ENCODE peak calls at places on chromosome 5, in seven cellular contexts. One of them, this sample, is unnamed.

GRCh38 chr5:40678021-40678939 is 1.4 kb upstream of the PTGER4 start:
- DNase-seq in IMR-90: no peak
- DNase-seq in suprapubic skin: no peak
- DNase-seq in breast epithelium: no peak
- DNase-seq in uterus: no peak
- DNase-seq in body of pancreas: no peak
- DNase-seq in GM12891: no peak
- DNase-seq in this sample: no peak

GRCh38 chr5:53480474-53481353 is at the start of gene FST:
- DNase-seq in IMR-90: peak
- DNase-seq in uterus: peak
- DNase-seq in suprapubic skin: peak
- DNase-seq in GM12891: no peak
- DNase-seq in breast epithelium: no peak
- DNase-seq in body of pancreas: no peak
- DNase-seq in this sample: peak

GRCh38 chr5:36576721-36577120 is 29.7 kb upstream of the SLC1A3 start:
- DNase-seq in breast epithelium: no peak
- DNase-seq in suprapubic skin: no peak
- DNase-seq in body of pancreas: no peak
- DNase-seq in IMR-90: no peak
- DNase-seq in uterus: no peak
- DNase-seq in GM12891: no peak
- DNase-seq in this sample: no peak

GRCh38 chr5:40796487-40796889 is 1.7 kb downstream of the PRKAA1 start:
- DNase-seq in breast epithelium: no peak
- DNase-seq in body of pancreas: no peak
- DNase-seq in suprapubic skin: no peak
- DNase-seq in IMR-90: peak
- DNase-seq in GM12891: no peak
- DNase-seq in uterus: no peak
- DNase-seq in this sample: peak

GRCh38 chr5:73911761-73912393 is 285.9 kb downstream of the ARHGEF28 start:
- DNase-seq in breast epithelium: no peak
- DNase-seq in GM12891: no peak
- DNase-seq in uterus: no peak
- DNase-seq in suprapubic skin: no peak
- DNase-seq in body of pancreas: no peak
- DNase-seq in IMR-90: peak
- DNase-seq in this sample: no peak

GRCh38 chr5:127961764-127962148 is 121.8 kb upstream of the SLC12A2 start:
- DNase-seq in body of pancreas: no peak
- DNase-seq in GM12891: no peak
- DNase-seq in uterus: no peak
- DNase-seq in breast epithelium: no peak
- DNase-seq in suprapubic skin: no peak
- DNase-seq in IMR-90: no peak
- DNase-seq in this sample: no peak

GRCh38 chr5:78665519-78665918 is 16.9 kb upstream of the LHFPL2 start:
- DNase-seq in IMR-90: no peak
- DNase-seq in GM12891: no peak
- DNase-seq in suprapubic skin: no peak
- DNase-seq in uterus: no peak
- DNase-seq in breast epithelium: no peak
- DNase-seq in body of pancreas: no peak
- DNase-seq in this sample: no peak

GRCh38 chr5:41707853-41708603 is 162.2 kb downstream of the OXCT1 start:
- DNase-seq in breast epithelium: no peak
- DNase-seq in uterus: no peak
- DNase-seq in suprapubic skin: no peak
- DNase-seq in IMR-90: peak
- DNase-seq in body of pancreas: no peak
- DNase-seq in GM12891: no peak
- DNase-seq in this sample: peak

GRCh38 chr5:27124590-27124989 is 86.2 kb upstream of the CDH9 start:
- DNase-seq in body of pancreas: no peak
- DNase-seq in breast epithelium: no peak
- DNase-seq in IMR-90: peak
- DNase-seq in GM12891: no peak
- DNase-seq in uterus: no peak
- DNase-seq in suprapubic skin: no peak
- DNase-seq in this sample: peak

GRCh38 chr5:8462565-8462964 is 593.6 kb downstream of the MTRR start:
- DNase-seq in uterus: no peak
- DNase-seq in body of pancreas: no peak
- DNase-seq in breast epithelium: no peak
- DNase-seq in GM12891: no peak
- DNase-seq in suprapubic skin: no peak
- DNase-seq in IMR-90: no peak
- DNase-seq in this sample: no peak

GRCh38 chr5:8456846-8457186 is 587.9 kb downstream of the MTRR start:
- DNase-seq in breast epithelium: no peak
- DNase-seq in uterus: no peak
- DNase-seq in body of pancreas: no peak
- DNase-seq in suprapubic skin: no peak
- DNase-seq in GM12891: no peak
- DNase-seq in IMR-90: peak
- DNase-seq in this sample: peak

GRCh38 chr5:8461543-8461942 is 592.6 kb downstream of the MTRR start:
- DNase-seq in uterus: no peak
- DNase-seq in body of pancreas: no peak
- DNase-seq in breast epithelium: no peak
- DNase-seq in suprapubic skin: no peak
- DNase-seq in GM12891: no peak
- DNase-seq in IMR-90: no peak
- DNase-seq in this sample: no peak

GRCh38 chr5:8458038-8458383 is 589.1 kb downstream of the MTRR start:
- DNase-seq in uterus: no peak
- DNase-seq in suprapubic skin: no peak
- DNase-seq in IMR-90: peak
- DNase-seq in GM12891: no peak
- DNase-seq in body of pancreas: peak
- DNase-seq in breast epithelium: no peak
- DNase-seq in this sample: peak

DNA sequence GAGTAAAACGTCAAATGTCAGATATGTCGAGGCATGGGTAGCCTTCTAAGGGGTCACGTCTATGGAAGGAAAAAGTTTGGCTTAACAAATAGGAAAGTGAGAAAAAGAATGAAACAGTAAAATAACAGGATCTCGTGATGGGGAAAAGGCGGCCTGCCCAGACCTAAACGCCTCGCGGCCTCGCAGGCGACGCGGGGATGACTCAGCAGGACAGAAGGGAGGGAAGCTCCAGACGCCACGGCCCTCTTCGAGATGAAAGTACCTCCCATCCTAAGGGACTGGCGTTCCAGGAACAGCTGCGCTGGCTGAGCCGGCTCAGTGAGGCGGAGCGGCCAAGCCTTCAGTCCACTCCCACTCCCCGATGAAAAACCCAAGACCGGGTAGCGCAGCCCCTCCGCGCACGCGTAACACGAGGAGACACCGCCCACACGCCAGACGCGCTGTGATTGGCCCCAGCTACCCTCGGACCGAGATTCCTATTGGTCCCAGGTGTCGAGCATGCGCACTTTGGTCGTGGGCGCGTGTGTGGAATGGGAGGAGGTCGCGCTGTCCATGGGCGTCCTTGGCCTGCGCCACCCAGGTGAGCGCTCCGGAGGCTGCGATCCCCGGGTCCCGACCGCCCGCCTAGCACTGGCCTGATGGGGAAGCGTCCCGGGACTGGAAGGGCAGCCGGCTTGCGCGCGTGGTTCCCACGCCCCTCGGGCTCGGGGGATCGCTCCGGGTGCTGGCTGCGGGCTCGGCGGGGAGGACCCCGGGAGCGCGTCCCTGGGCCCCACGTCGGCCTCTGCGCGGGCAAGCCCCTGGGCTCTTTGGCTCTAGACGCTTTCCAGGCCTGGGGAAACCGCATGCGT is 588.5 kb downstream of the MTRR start:
- DNase-seq in IMR-90: peak
- DNase-seq in uterus: peak
- DNase-seq in GM12891: no peak
- DNase-seq in suprapubic skin: peak
- DNase-seq in breast epithelium: peak
- DNase-seq in body of pancreas: peak
- DNase-seq in this sample: peak
- TF ChIP-seq POLR2A in IMR-90: peak
- TF ChIP-seq POLR2A in uterus: peak
- TF ChIP-seq POLR2A in GM12891: no peak
- TF ChIP-seq POLR2A in suprapubic skin: peak
- TF ChIP-seq POLR2A in breast epithelium: no peak
- TF ChIP-seq POLR2A in body of pancreas: peak
- TF ChIP-seq POLR2A in this sample: no peak

GRCh38 chr5:10629661-10630060 is 65.8 kb downstream of the ANKRD33B start:
- DNase-seq in suprapubic skin: no peak
- DNase-seq in body of pancreas: no peak
- DNase-seq in uterus: no peak
- DNase-seq in IMR-90: no peak
- DNase-seq in breast epithelium: no peak
- DNase-seq in GM12891: no peak
- DNase-seq in this sample: no peak
- TF ChIP-seq POLR2A in suprapubic skin: no peak
- TF ChIP-seq POLR2A in body of pancreas: no peak
- TF ChIP-seq POLR2A in uterus: no peak
- TF ChIP-seq POLR2A in IMR-90: no peak
- TF ChIP-seq POLR2A in breast epithelium: no peak
- TF ChIP-seq POLR2A in GM12891: no peak
- TF ChIP-seq POLR2A in this sample: no peak

DNA sequence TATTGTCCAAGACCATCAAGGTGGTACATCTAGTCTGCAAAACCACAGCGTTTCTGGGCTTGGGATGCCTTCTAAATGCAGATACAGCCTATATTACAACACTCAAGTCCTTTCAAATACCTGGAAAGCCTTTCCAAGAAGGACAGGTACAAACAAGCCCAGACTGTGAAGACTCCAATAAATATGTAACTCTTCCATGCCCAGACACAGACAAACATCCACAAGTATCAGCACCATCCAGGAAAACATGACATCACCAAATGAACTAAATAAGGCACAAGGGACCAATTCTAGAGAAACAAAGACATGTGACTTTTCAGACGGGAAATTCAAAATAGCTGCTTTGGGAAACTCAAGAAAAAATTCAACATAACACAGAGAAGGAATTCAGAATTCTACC is 152.7 kb upstream of the POC5 start:
- DNase-seq in breast epithelium: no peak
- DNase-seq in IMR-90: no peak
- DNase-seq in GM12891: no peak
- DNase-seq in suprapubic skin: no peak
- DNase-seq in body of pancreas: no peak
- DNase-seq in uterus: no peak
- DNase-seq in this sample: no peak
- TF ChIP-seq POLR2A in breast epithelium: no peak
- TF ChIP-seq POLR2A in IMR-90: no peak
- TF ChIP-seq POLR2A in GM12891: no peak
- TF ChIP-seq POLR2A in suprapubic skin: no peak
- TF ChIP-seq POLR2A in body of pancreas: no peak
- TF ChIP-seq POLR2A in uterus: no peak
- TF ChIP-seq POLR2A in this sample: no peak

DNA sequence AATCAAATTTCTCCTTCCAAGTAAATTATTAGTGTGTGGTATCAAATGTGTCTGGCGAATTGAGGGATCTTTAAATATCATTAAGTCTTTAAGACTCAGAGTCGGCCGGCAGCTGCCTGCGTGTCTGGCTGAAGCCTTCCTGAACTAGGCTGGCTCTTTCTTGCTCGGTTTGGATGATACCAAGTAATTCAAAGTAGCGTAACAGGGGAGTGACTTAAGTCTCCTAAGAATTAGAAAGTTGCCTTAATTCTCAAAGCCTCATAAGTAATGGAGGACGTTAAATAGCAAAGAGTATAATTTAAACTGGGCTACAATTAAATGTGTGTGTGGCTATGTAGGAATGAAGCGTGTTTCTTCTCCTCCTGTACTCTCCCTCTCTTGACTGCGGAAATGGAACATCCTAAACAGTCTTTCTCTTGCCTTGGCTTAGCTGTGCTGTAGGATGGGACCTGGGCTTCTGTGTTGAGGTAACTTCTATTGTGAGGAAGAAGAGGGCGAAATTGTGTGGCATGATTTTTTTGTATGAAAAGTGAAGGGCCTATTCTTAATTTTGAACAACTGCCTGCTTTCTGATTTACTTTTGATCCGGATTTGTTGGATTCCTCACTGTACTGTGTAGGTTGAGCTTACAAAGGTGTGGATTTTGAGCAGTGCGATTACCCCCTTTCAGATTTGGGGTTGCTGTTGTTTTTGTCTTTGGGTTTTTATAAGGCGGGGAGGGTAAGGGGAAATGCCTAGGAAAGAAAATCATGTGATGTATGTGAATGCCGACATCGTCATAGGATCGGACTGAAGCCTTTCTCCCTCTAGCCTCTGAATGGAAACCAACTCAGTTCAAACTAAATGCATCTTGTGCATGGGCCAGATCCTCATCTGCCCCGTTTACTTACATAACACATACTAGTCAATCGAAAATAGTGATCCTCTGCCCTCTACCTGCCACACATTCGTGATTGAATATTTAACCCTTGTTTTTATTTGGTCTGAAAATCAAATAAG is 29.9 kb downstream of the CPEB4 start:
- DNase-seq in uterus: peak
- DNase-seq in GM12891: peak
- DNase-seq in suprapubic skin: no peak
- DNase-seq in body of pancreas: peak
- DNase-seq in breast epithelium: peak
- DNase-seq in IMR-90: peak
- DNase-seq in this sample: peak
- TF ChIP-seq POLR2A in uterus: peak
- TF ChIP-seq POLR2A in GM12891: peak
- TF ChIP-seq POLR2A in suprapubic skin: no peak
- TF ChIP-seq POLR2A in body of pancreas: no peak
- TF ChIP-seq POLR2A in breast epithelium: no peak
- TF ChIP-seq POLR2A in IMR-90: peak
- TF ChIP-seq POLR2A in this sample: peak